ENCODE peak calls at places on chromosomes 2 and 18, in four cellular contexts. W, D, A and N are unnamed samples.

GRCh38 chr2:196827356-196827755 is 18.2 kb upstream of the C2orf66 start:
- DNase-seq in W (no peak), D (no peak), A (no peak), N (no peak)

GRCh38 chr2:191167766-191168165 is 17.0 kb upstream of the STAT4 start:
- DNase-seq in A (no peak), D (no peak), W (no peak), N (no peak)

GRCh38 chr18:3264362-3264761 is 2.4 kb downstream of the MYL12B start:
- DNase-seq in D (no peak), A (peak), W (no peak), N (no peak)

GRCh38 chr2:20584637-20585321 is 66.1 kb downstream of the HS1BP3 start:
- DNase-seq in W (no peak), D (peak), A (peak), N (peak)

GRCh38 chr2:39405364-39405763 is 31.7 kb downstream of the MAP4K3 start:
- DNase-seq in A (no peak), D (no peak), W (no peak), N (no peak)

GRCh38 chr2:176491172-176491904 is 222.1 kb downstream of the MTX2 start:
- DNase-seq in A (no peak), D (no peak), W (peak), N (no peak)

GRCh38 chr2:9203006-9203405 is 3.6 kb upstream of the ASAP2 start:
- DNase-seq in D (no peak), A (no peak), W (no peak), N (no peak)

GRCh38 chr2:107392241-107392704 is 434.4 kb upstream of the RGPD4 start:
- DNase-seq in W (no peak), A (no peak), D (no peak), N (no peak)

GRCh38 chr2:21599417-21599816 is 475.6 kb downstream of the TDRD15 start:
- DNase-seq in A (no peak), D (no peak), W (no peak), N (no peak)

GRCh38 chr2:83517727-83518368 is 941.2 kb downstream of the SUCLG1 start:
- DNase-seq in A (no peak), D (peak), W (peak), N (no peak)

GRCh38 chr2:28661589-28662001 is 90.0 kb upstream of the PPP1CB start:
- DNase-seq in D (no peak), W (no peak), A (no peak), N (no peak)

GRCh38 chr2:166068981-166069380 is 58.8 kb downstream of the SCN1A start:
- DNase-seq in W (no peak), D (no peak), A (no peak), N (no peak)

GRCh38 chr18:48904086-48904485 is 46.7 kb downstream of the SMAD7 start:
- DNase-seq in D (no peak), W (no peak), A (no peak), N (no peak)

GRCh38 chr2:31457651-31458050 is 43.1 kb upstream of the XDH start:
- DNase-seq in A (no peak), D (no peak), W (no peak), N (no peak)

GRCh38 chr2:47849368-47849767 is 56.9 kb downstream of the FBXO11 start:
- DNase-seq in A (no peak), W (no peak), D (no peak), N (no peak)

GRCh38 chr18:58756148-58756547 is 84.9 kb downstream of the MALT1 start:
- DNase-seq in A (no peak), W (no peak), D (no peak), N (no peak)

GRCh38 chr2:239499989-239500914 is 99.4 kb upstream of the HDAC4 start:
- DNase-seq in D (no peak), A (no peak), W (no peak), N (no peak)

GRCh38 chr18:62939925-62940324 is 224.6 kb downstream of the PHLPP1 start:
- DNase-seq in W (no peak), A (no peak), D (no peak), N (no peak)

GRCh38 chr2:142037051-142037450 is 93.8 kb downstream of the LRP1B start:
- DNase-seq in W (no peak), D (no peak), A (no peak), N (peak)

GRCh38 chr18:77138270-77138669 is 5.7 kb upstream of the MBP start:
- DNase-seq in W (no peak), D (no peak), A (no peak), N (no peak)

GRCh38 chr2:144464730-144465129 is 55.2 kb downstream of the ZEB2 start:
- DNase-seq in A (no peak), D (no peak), W (no peak), N (no peak)

GRCh38 chr2:163692081-163692480 is 43.7 kb downstream of the FIGN start:
- DNase-seq in A (no peak), W (no peak), D (no peak), N (no peak)

GRCh38 chr2:217204358-217204757 is 344.5 kb upstream of the TNP1 start:
- DNase-seq in D (no peak), W (no peak), A (no peak), N (no peak)
- TF ChIP-seq ELF4 in D (no peak), W (no peak), A (no peak), N (no peak)

GRCh38 chr18:24627644-24628315 is 167.3 kb downstream of the HRH4 start:
- DNase-seq in A (no peak), W (no peak), D (no peak), N (no peak)
- TF ChIP-seq ELF4 in A (no peak), W (no peak), D (no peak), N (no peak)

GRCh38 chr2:151417650-151418049 is 7.9 kb downstream of the RIF1 start:
- DNase-seq in W (no peak), D (no peak), A (no peak), N (no peak)
- TF ChIP-seq ELF4 in W (no peak), D (no peak), A (no peak), N (no peak)

GRCh38 chr2:187546762-187547333 is 7.4 kb downstream of the TFPI start:
- DNase-seq in D (no peak), W (no peak), A (no peak), N (no peak)

GRCh38 chr2:187545238-187545751 is 8.9 kb downstream of the TFPI start:
- DNase-seq in D (no peak), A (no peak), W (no peak), N (no peak)

GRCh38 chr2:187548658-187549057 is 5.6 kb downstream of the TFPI start:
- DNase-seq in A (no peak), W (no peak), D (no peak), N (no peak)

GRCh38 chr2:187549193-187549592 is 5.0 kb downstream of the TFPI start:
- DNase-seq in A (no peak), W (no peak), D (no peak), N (no peak)

GRCh38 chr2:187547353-187547979 is 6.8 kb downstream of the TFPI start:
- DNase-seq in W (peak), A (no peak), D (no peak), N (no peak)
- TF ChIP-seq ELF4 in W (no peak), A (no peak), D (no peak), N (no peak)

DNA sequence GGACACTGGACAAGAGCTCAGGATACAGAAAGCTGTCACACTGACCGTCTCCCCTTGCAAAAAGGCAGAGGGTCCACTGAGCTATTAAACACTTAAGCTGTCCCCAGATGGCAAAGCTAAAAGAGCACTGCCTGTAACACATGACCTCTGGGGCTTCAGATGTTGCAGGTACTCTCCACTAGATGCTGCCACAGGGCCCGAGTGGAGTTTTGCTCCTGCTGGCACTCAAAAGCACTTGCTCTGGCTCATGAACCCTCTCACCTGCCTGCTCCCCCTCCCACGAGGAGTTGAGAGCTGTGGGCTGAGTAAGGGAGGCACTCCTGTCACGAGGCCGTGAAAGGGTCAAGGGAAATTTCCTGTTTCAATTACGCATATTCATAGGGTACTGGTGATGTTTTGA is 227.9 kb downstream of the PRKCE start:
- DNase-seq in A (no peak), W (no peak), D (no peak), N (no peak)
- TF ChIP-seq ELF4 in A (no peak), W (no peak), D (no peak), N (no peak)

GRCh38 chr2:30172622-30173021 is 25.8 kb downstream of the YPEL5 start:
- DNase-seq in A (no peak), W (no peak), D (no peak), N (no peak)
- TF ChIP-seq ELF4 in A (no peak), W (no peak), D (no peak), N (no peak)

GRCh38 chr2:241492174-241492565 is 16.2 kb downstream of the STK25 start:
- DNase-seq in A (no peak), W (no peak), D (no peak), N (no peak)
- TF ChIP-seq ELF4 in A (no peak), W (no peak), D (no peak), N (no peak)

GRCh38 chr2:64440831-64441230 is 13.1 kb upstream of the LGALSL start:
- DNase-seq in D (no peak), W (no peak), A (no peak), N (no peak)
- TF ChIP-seq ELF4 in D (no peak), W (no peak), A (no peak), N (no peak)